ENCODE peak calls at places on chromosomes 3 and 15, in ten cellular contexts. E is ACHN; R is mesenteric fat pad; N is AG04450; M is BE2C; Z is heart left ventricle; A is IMR-90; D is activated CD8-positive, alpha-beta memory T cell treated with anti-CD3 and anti-CD28 coated beads, Interleukin-2, amount 50 U/mL, for 48 hours; S is hippocampal formation; B is type B pancreatic cell. Q is an unnamed sample.

GRCh38 chr3:146156060-146156459 is 4.9 kb downstream of the PLOD2 start:
- DNase-seq in R (no peak), M (no peak), A (no peak), N (no peak), B (no peak), Z (no peak), E (no peak), S (no peak), D (no peak), Q (peak; percentile 62)

GRCh38 chr3:60086811-60087210 is 1037.0 kb upstream of the CFAP20DC start:
- DNase-seq in N (no peak), S (no peak), A (peak; percentile 18), B (no peak), D (peak; percentile 58), Z (no peak), R (no peak), E (peak; percentile 22), M (no peak), Q (no peak)

GRCh38 chr15:90482124-90483011 is 47.4 kb upstream of the CRTC3 start:
- DNase-seq in N (peak; percentile 32), E (peak; percentile 33), D (no peak), R (no peak), A (peak; percentile 66), B (no peak), S (peak; percentile 49), Z (no peak), M (peak; percentile 57), Q (peak; percentile 67)

GRCh38 chr3:159187706-159188105 is 385.9 kb downstream of the MFSD1 start:
- DNase-seq in N (no peak), D (no peak), R (no peak), Z (no peak), B (no peak), E (no peak), A (no peak), M (peak; percentile 71), S (no peak), Q (no peak)

GRCh38 chr15:25739687-25740121 is 123.4 kb downstream of the ATP10A start:
- DNase-seq in M (no peak), B (no peak), Z (no peak), D (no peak), A (peak; percentile 64), E (peak; percentile 56), R (no peak), N (peak; percentile 18), S (no peak), Q (peak; percentile 25)

GRCh38 chr15:25474251-25474650 is 35.4 kb upstream of the UBE3A start:
- DNase-seq in E (no peak), N (no peak), D (no peak), B (no peak), Z (no peak), A (no peak), S (no peak), R (no peak), M (no peak), Q (no peak)

GRCh38 chr3:56923546-56924224 is 121.9 kb upstream of the ARHGEF3 start:
- DNase-seq in N (no peak), Z (peak; percentile 58), E (peak; percentile 6), R (no peak), M (no peak), A (peak; percentile 35), D (no peak), B (no peak), S (no peak), Q (no peak)

GRCh38 chr15:37824717-37825382 is 109.6 kb upstream of the TMCO5A start:
- DNase-seq in M (peak; percentile 33), B (no peak), N (peak; percentile 80), A (peak; percentile 98), Z (peak; percentile 38), R (no peak), D (no peak), S (no peak), E (peak; percentile 67), Q (no peak)

GRCh38 chr15:52066842-52067544 is 45.6 kb downstream of the BCL2L10 start:
- DNase-seq in E (no peak), A (no peak), R (no peak), Z (no peak), N (no peak), M (no peak), S (no peak), B (no peak), D (no peak), Q (no peak)